ENCODE peak calls at places on chromosomes 11 and 22, in seven cellular contexts. One of them, this sample, is unnamed.

GRCh38 chr11:68818181-68818580 is 23.5 kb downstream of the CPT1A start:
- DNase-seq in AG04450: no peak
- DNase-seq in activated T-helper 1 cell treated with Interleukin-2 at 50 U/mL for 16 hours: no peak
- DNase-seq in NCI-H2081: no peak
- DNase-seq in stimulated activated CD4-positive, alpha-beta T cell treated with anti-CD3 and anti-CD28 coated beads, Interleukin-1b, Interleukin-23, amount 100 ng/mL, for 1 hour: no peak
- DNase-seq in activated naive CD8-positive, alpha-beta T cell treated with anti-CD3 and anti-CD28 coated beads, Interleukin-2, amount 10 ng/mL, durations not matched to agents 7 days and 5 days: no peak
- DNase-seq in stimulated activated effector memory CD8-positive, alpha-beta T cell treated with anti-CD3 and anti-CD28 coated beads, Interleukin-12 subunit alpha, Interleukin-12 subunit beta, amount 100 ng/mL, for 72 hours: no peak
- DNase-seq in this sample: no peak

GRCh38 chr11:35418282-35418846 is 994 bp downstream of the SLC1A2 start:
- DNase-seq in NCI-H2081: no peak
- DNase-seq in stimulated activated effector memory CD8-positive, alpha-beta T cell treated with anti-CD3 and anti-CD28 coated beads, Interleukin-12 subunit alpha, Interleukin-12 subunit beta, amount 100 ng/mL, for 72 hours: no peak
- DNase-seq in activated T-helper 1 cell treated with Interleukin-2 at 50 U/mL for 16 hours: no peak
- DNase-seq in AG04450: no peak
- DNase-seq in activated naive CD8-positive, alpha-beta T cell treated with anti-CD3 and anti-CD28 coated beads, Interleukin-2, amount 10 ng/mL, durations not matched to agents 7 days and 5 days: no peak
- DNase-seq in stimulated activated CD4-positive, alpha-beta T cell treated with anti-CD3 and anti-CD28 coated beads, Interleukin-1b, Interleukin-23, amount 100 ng/mL, for 1 hour: no peak
- DNase-seq in this sample: no peak

GRCh38 chr22:36544107-36544620 is 15.2 kb upstream of the EIF3D start:
- DNase-seq in stimulated activated effector memory CD8-positive, alpha-beta T cell treated with anti-CD3 and anti-CD28 coated beads, Interleukin-12 subunit alpha, Interleukin-12 subunit beta, amount 100 ng/mL, for 72 hours: no peak
- DNase-seq in NCI-H2081: no peak
- DNase-seq in stimulated activated CD4-positive, alpha-beta T cell treated with anti-CD3 and anti-CD28 coated beads, Interleukin-1b, Interleukin-23, amount 100 ng/mL, for 1 hour: no peak
- DNase-seq in AG04450: no peak
- DNase-seq in activated naive CD8-positive, alpha-beta T cell treated with anti-CD3 and anti-CD28 coated beads, Interleukin-2, amount 10 ng/mL, durations not matched to agents 7 days and 5 days: no peak
- DNase-seq in activated T-helper 1 cell treated with Interleukin-2 at 50 U/mL for 16 hours: no peak
- DNase-seq in this sample: no peak

GRCh38 chr11:109914038-109914437 is 179.2 kb upstream of the ZC3H12C start:
- DNase-seq in stimulated activated effector memory CD8-positive, alpha-beta T cell treated with anti-CD3 and anti-CD28 coated beads, Interleukin-12 subunit alpha, Interleukin-12 subunit beta, amount 100 ng/mL, for 72 hours: no peak
- DNase-seq in stimulated activated CD4-positive, alpha-beta T cell treated with anti-CD3 and anti-CD28 coated beads, Interleukin-1b, Interleukin-23, amount 100 ng/mL, for 1 hour: no peak
- DNase-seq in AG04450: no peak
- DNase-seq in activated T-helper 1 cell treated with Interleukin-2 at 50 U/mL for 16 hours: no peak
- DNase-seq in NCI-H2081: no peak
- DNase-seq in activated naive CD8-positive, alpha-beta T cell treated with anti-CD3 and anti-CD28 coated beads, Interleukin-2, amount 10 ng/mL, durations not matched to agents 7 days and 5 days: no peak
- DNase-seq in this sample: no peak

GRCh38 chr11:10678106-10678505 is 15.4 kb downstream of the IRAG1 start:
- DNase-seq in NCI-H2081: no peak
- DNase-seq in activated T-helper 1 cell treated with Interleukin-2 at 50 U/mL for 16 hours: no peak
- DNase-seq in stimulated activated effector memory CD8-positive, alpha-beta T cell treated with anti-CD3 and anti-CD28 coated beads, Interleukin-12 subunit alpha, Interleukin-12 subunit beta, amount 100 ng/mL, for 72 hours: no peak
- DNase-seq in activated naive CD8-positive, alpha-beta T cell treated with anti-CD3 and anti-CD28 coated beads, Interleukin-2, amount 10 ng/mL, durations not matched to agents 7 days and 5 days: no peak
- DNase-seq in stimulated activated CD4-positive, alpha-beta T cell treated with anti-CD3 and anti-CD28 coated beads, Interleukin-1b, Interleukin-23, amount 100 ng/mL, for 1 hour: no peak
- DNase-seq in AG04450: no peak
- DNase-seq in this sample: no peak

GRCh38 chr11:75982309-75982708 is 167.3 kb downstream of the UVRAG start:
- DNase-seq in stimulated activated CD4-positive, alpha-beta T cell treated with anti-CD3 and anti-CD28 coated beads, Interleukin-1b, Interleukin-23, amount 100 ng/mL, for 1 hour: no peak
- DNase-seq in NCI-H2081: no peak
- DNase-seq in activated T-helper 1 cell treated with Interleukin-2 at 50 U/mL for 16 hours: no peak
- DNase-seq in activated naive CD8-positive, alpha-beta T cell treated with anti-CD3 and anti-CD28 coated beads, Interleukin-2, amount 10 ng/mL, durations not matched to agents 7 days and 5 days: no peak
- DNase-seq in stimulated activated effector memory CD8-positive, alpha-beta T cell treated with anti-CD3 and anti-CD28 coated beads, Interleukin-12 subunit alpha, Interleukin-12 subunit beta, amount 100 ng/mL, for 72 hours: no peak
- DNase-seq in AG04450: no peak
- DNase-seq in this sample: no peak

GRCh38 chr11:119720311-119720710 is 8.7 kb downstream of the NECTIN1 start:
- DNase-seq in NCI-H2081: no peak
- DNase-seq in activated T-helper 1 cell treated with Interleukin-2 at 50 U/mL for 16 hours: no peak
- DNase-seq in stimulated activated CD4-positive, alpha-beta T cell treated with anti-CD3 and anti-CD28 coated beads, Interleukin-1b, Interleukin-23, amount 100 ng/mL, for 1 hour: no peak
- DNase-seq in activated naive CD8-positive, alpha-beta T cell treated with anti-CD3 and anti-CD28 coated beads, Interleukin-2, amount 10 ng/mL, durations not matched to agents 7 days and 5 days: no peak
- DNase-seq in AG04450: no peak
- DNase-seq in stimulated activated effector memory CD8-positive, alpha-beta T cell treated with anti-CD3 and anti-CD28 coated beads, Interleukin-12 subunit alpha, Interleukin-12 subunit beta, amount 100 ng/mL, for 72 hours: no peak
- DNase-seq in this sample: no peak

GRCh38 chr11:66237867-66238266 is 30.6 kb upstream of the RAB1B start:
- DNase-seq in activated T-helper 1 cell treated with Interleukin-2 at 50 U/mL for 16 hours: no peak
- DNase-seq in AG04450: no peak
- DNase-seq in NCI-H2081: no peak
- DNase-seq in stimulated activated effector memory CD8-positive, alpha-beta T cell treated with anti-CD3 and anti-CD28 coated beads, Interleukin-12 subunit alpha, Interleukin-12 subunit beta, amount 100 ng/mL, for 72 hours: no peak
- DNase-seq in stimulated activated CD4-positive, alpha-beta T cell treated with anti-CD3 and anti-CD28 coated beads, Interleukin-1b, Interleukin-23, amount 100 ng/mL, for 1 hour: no peak
- DNase-seq in activated naive CD8-positive, alpha-beta T cell treated with anti-CD3 and anti-CD28 coated beads, Interleukin-2, amount 10 ng/mL, durations not matched to agents 7 days and 5 days: no peak
- DNase-seq in this sample: no peak

GRCh38 chr11:64674774-64675173 is 48.2 kb downstream of the NRXN2 start:
- DNase-seq in stimulated activated CD4-positive, alpha-beta T cell treated with anti-CD3 and anti-CD28 coated beads, Interleukin-1b, Interleukin-23, amount 100 ng/mL, for 1 hour: no peak
- DNase-seq in NCI-H2081: no peak
- DNase-seq in AG04450: no peak
- DNase-seq in activated naive CD8-positive, alpha-beta T cell treated with anti-CD3 and anti-CD28 coated beads, Interleukin-2, amount 10 ng/mL, durations not matched to agents 7 days and 5 days: no peak
- DNase-seq in activated T-helper 1 cell treated with Interleukin-2 at 50 U/mL for 16 hours: no peak
- DNase-seq in stimulated activated effector memory CD8-positive, alpha-beta T cell treated with anti-CD3 and anti-CD28 coated beads, Interleukin-12 subunit alpha, Interleukin-12 subunit beta, amount 100 ng/mL, for 72 hours: no peak
- DNase-seq in this sample: no peak

GRCh38 chr11:121452609-121453150 is at the start of gene SORL1-AS1:
- DNase-seq in stimulated activated CD4-positive, alpha-beta T cell treated with anti-CD3 and anti-CD28 coated beads, Interleukin-1b, Interleukin-23, amount 100 ng/mL, for 1 hour: no peak
- DNase-seq in AG04450: no peak
- DNase-seq in activated T-helper 1 cell treated with Interleukin-2 at 50 U/mL for 16 hours: peak
- DNase-seq in NCI-H2081: peak
- DNase-seq in activated naive CD8-positive, alpha-beta T cell treated with anti-CD3 and anti-CD28 coated beads, Interleukin-2, amount 10 ng/mL, durations not matched to agents 7 days and 5 days: no peak
- DNase-seq in stimulated activated effector memory CD8-positive, alpha-beta T cell treated with anti-CD3 and anti-CD28 coated beads, Interleukin-12 subunit alpha, Interleukin-12 subunit beta, amount 100 ng/mL, for 72 hours: peak
- DNase-seq in this sample: peak

GRCh38 chr11:110776091-110776490 is 63.9 kb upstream of the ARHGAP20 start:
- DNase-seq in NCI-H2081: no peak
- DNase-seq in AG04450: no peak
- DNase-seq in stimulated activated effector memory CD8-positive, alpha-beta T cell treated with anti-CD3 and anti-CD28 coated beads, Interleukin-12 subunit alpha, Interleukin-12 subunit beta, amount 100 ng/mL, for 72 hours: no peak
- DNase-seq in activated T-helper 1 cell treated with Interleukin-2 at 50 U/mL for 16 hours: no peak
- DNase-seq in activated naive CD8-positive, alpha-beta T cell treated with anti-CD3 and anti-CD28 coated beads, Interleukin-2, amount 10 ng/mL, durations not matched to agents 7 days and 5 days: no peak
- DNase-seq in stimulated activated CD4-positive, alpha-beta T cell treated with anti-CD3 and anti-CD28 coated beads, Interleukin-1b, Interleukin-23, amount 100 ng/mL, for 1 hour: no peak
- DNase-seq in this sample: no peak

GRCh38 chr22:39003165-39003638 is 10.9 kb upstream of the APOBEC3C start:
- DNase-seq in activated T-helper 1 cell treated with Interleukin-2 at 50 U/mL for 16 hours: peak
- DNase-seq in AG04450: peak
- DNase-seq in stimulated activated CD4-positive, alpha-beta T cell treated with anti-CD3 and anti-CD28 coated beads, Interleukin-1b, Interleukin-23, amount 100 ng/mL, for 1 hour: peak
- DNase-seq in stimulated activated effector memory CD8-positive, alpha-beta T cell treated with anti-CD3 and anti-CD28 coated beads, Interleukin-12 subunit alpha, Interleukin-12 subunit beta, amount 100 ng/mL, for 72 hours: peak
- DNase-seq in activated naive CD8-positive, alpha-beta T cell treated with anti-CD3 and anti-CD28 coated beads, Interleukin-2, amount 10 ng/mL, durations not matched to agents 7 days and 5 days: peak
- DNase-seq in NCI-H2081: no peak
- DNase-seq in this sample: peak

GRCh38 chr11:94151311-94151710 is 22.7 kb downstream of the PANX1 start:
- DNase-seq in AG04450: no peak
- DNase-seq in stimulated activated CD4-positive, alpha-beta T cell treated with anti-CD3 and anti-CD28 coated beads, Interleukin-1b, Interleukin-23, amount 100 ng/mL, for 1 hour: no peak
- DNase-seq in NCI-H2081: no peak
- DNase-seq in activated naive CD8-positive, alpha-beta T cell treated with anti-CD3 and anti-CD28 coated beads, Interleukin-2, amount 10 ng/mL, durations not matched to agents 7 days and 5 days: no peak
- DNase-seq in activated T-helper 1 cell treated with Interleukin-2 at 50 U/mL for 16 hours: no peak
- DNase-seq in stimulated activated effector memory CD8-positive, alpha-beta T cell treated with anti-CD3 and anti-CD28 coated beads, Interleukin-12 subunit alpha, Interleukin-12 subunit beta, amount 100 ng/mL, for 72 hours: no peak
- DNase-seq in this sample: no peak

GRCh38 chr11:98728421-98728820 is 292.3 kb upstream of the CNTN5 start:
- DNase-seq in NCI-H2081: no peak
- DNase-seq in stimulated activated effector memory CD8-positive, alpha-beta T cell treated with anti-CD3 and anti-CD28 coated beads, Interleukin-12 subunit alpha, Interleukin-12 subunit beta, amount 100 ng/mL, for 72 hours: no peak
- DNase-seq in activated naive CD8-positive, alpha-beta T cell treated with anti-CD3 and anti-CD28 coated beads, Interleukin-2, amount 10 ng/mL, durations not matched to agents 7 days and 5 days: no peak
- DNase-seq in activated T-helper 1 cell treated with Interleukin-2 at 50 U/mL for 16 hours: no peak
- DNase-seq in AG04450: no peak
- DNase-seq in stimulated activated CD4-positive, alpha-beta T cell treated with anti-CD3 and anti-CD28 coated beads, Interleukin-1b, Interleukin-23, amount 100 ng/mL, for 1 hour: no peak
- DNase-seq in this sample: no peak

GRCh38 chr22:22026157-22026831 is 43.7 kb upstream of the TOP3B start:
- DNase-seq in stimulated activated effector memory CD8-positive, alpha-beta T cell treated with anti-CD3 and anti-CD28 coated beads, Interleukin-12 subunit alpha, Interleukin-12 subunit beta, amount 100 ng/mL, for 72 hours: peak
- DNase-seq in activated T-helper 1 cell treated with Interleukin-2 at 50 U/mL for 16 hours: no peak
- DNase-seq in stimulated activated CD4-positive, alpha-beta T cell treated with anti-CD3 and anti-CD28 coated beads, Interleukin-1b, Interleukin-23, amount 100 ng/mL, for 1 hour: no peak
- DNase-seq in NCI-H2081: no peak
- DNase-seq in activated naive CD8-positive, alpha-beta T cell treated with anti-CD3 and anti-CD28 coated beads, Interleukin-2, amount 10 ng/mL, durations not matched to agents 7 days and 5 days: no peak
- DNase-seq in AG04450: no peak
- DNase-seq in this sample: no peak

GRCh38 chr11:130106381-130106780 is 36.7 kb downstream of the APLP2 start:
- DNase-seq in activated T-helper 1 cell treated with Interleukin-2 at 50 U/mL for 16 hours: no peak
- DNase-seq in NCI-H2081: no peak
- DNase-seq in stimulated activated effector memory CD8-positive, alpha-beta T cell treated with anti-CD3 and anti-CD28 coated beads, Interleukin-12 subunit alpha, Interleukin-12 subunit beta, amount 100 ng/mL, for 72 hours: no peak
- DNase-seq in AG04450: no peak
- DNase-seq in activated naive CD8-positive, alpha-beta T cell treated with anti-CD3 and anti-CD28 coated beads, Interleukin-2, amount 10 ng/mL, durations not matched to agents 7 days and 5 days: no peak
- DNase-seq in stimulated activated CD4-positive, alpha-beta T cell treated with anti-CD3 and anti-CD28 coated beads, Interleukin-1b, Interleukin-23, amount 100 ng/mL, for 1 hour: no peak
- DNase-seq in this sample: no peak

GRCh38 chr22:44063462-44064371 is 39.6 kb downstream of the PARVB start:
- DNase-seq in AG04450: no peak
- DNase-seq in stimulated activated effector memory CD8-positive, alpha-beta T cell treated with anti-CD3 and anti-CD28 coated beads, Interleukin-12 subunit alpha, Interleukin-12 subunit beta, amount 100 ng/mL, for 72 hours: no peak
- DNase-seq in activated naive CD8-positive, alpha-beta T cell treated with anti-CD3 and anti-CD28 coated beads, Interleukin-2, amount 10 ng/mL, durations not matched to agents 7 days and 5 days: no peak
- DNase-seq in NCI-H2081: no peak
- DNase-seq in activated T-helper 1 cell treated with Interleukin-2 at 50 U/mL for 16 hours: no peak
- DNase-seq in stimulated activated CD4-positive, alpha-beta T cell treated with anti-CD3 and anti-CD28 coated beads, Interleukin-1b, Interleukin-23, amount 100 ng/mL, for 1 hour: no peak
- DNase-seq in this sample: no peak

GRCh38 chr22:41526802-41527799 is 17.2 kb downstream of the POLR3H start:
- DNase-seq in NCI-H2081: no peak
- DNase-seq in activated naive CD8-positive, alpha-beta T cell treated with anti-CD3 and anti-CD28 coated beads, Interleukin-2, amount 10 ng/mL, durations not matched to agents 7 days and 5 days: peak
- DNase-seq in stimulated activated effector memory CD8-positive, alpha-beta T cell treated with anti-CD3 and anti-CD28 coated beads, Interleukin-12 subunit alpha, Interleukin-12 subunit beta, amount 100 ng/mL, for 72 hours: peak
- DNase-seq in AG04450: no peak
- DNase-seq in stimulated activated CD4-positive, alpha-beta T cell treated with anti-CD3 and anti-CD28 coated beads, Interleukin-1b, Interleukin-23, amount 100 ng/mL, for 1 hour: peak
- DNase-seq in activated T-helper 1 cell treated with Interleukin-2 at 50 U/mL for 16 hours: peak
- DNase-seq in this sample: peak

GRCh38 chr11:45211732-45212131 is 65.3 kb downstream of the PRDM11 start:
- DNase-seq in activated T-helper 1 cell treated with Interleukin-2 at 50 U/mL for 16 hours: no peak
- DNase-seq in stimulated activated CD4-positive, alpha-beta T cell treated with anti-CD3 and anti-CD28 coated beads, Interleukin-1b, Interleukin-23, amount 100 ng/mL, for 1 hour: no peak
- DNase-seq in NCI-H2081: no peak
- DNase-seq in activated naive CD8-positive, alpha-beta T cell treated with anti-CD3 and anti-CD28 coated beads, Interleukin-2, amount 10 ng/mL, durations not matched to agents 7 days and 5 days: no peak
- DNase-seq in stimulated activated effector memory CD8-positive, alpha-beta T cell treated with anti-CD3 and anti-CD28 coated beads, Interleukin-12 subunit alpha, Interleukin-12 subunit beta, amount 100 ng/mL, for 72 hours: no peak
- DNase-seq in AG04450: no peak
- DNase-seq in this sample: no peak

GRCh38 chr11:128714881-128715280 is 21.0 kb downstream of the FLI1 start:
- DNase-seq in activated naive CD8-positive, alpha-beta T cell treated with anti-CD3 and anti-CD28 coated beads, Interleukin-2, amount 10 ng/mL, durations not matched to agents 7 days and 5 days: no peak
- DNase-seq in activated T-helper 1 cell treated with Interleukin-2 at 50 U/mL for 16 hours: no peak
- DNase-seq in NCI-H2081: no peak
- DNase-seq in stimulated activated effector memory CD8-positive, alpha-beta T cell treated with anti-CD3 and anti-CD28 coated beads, Interleukin-12 subunit alpha, Interleukin-12 subunit beta, amount 100 ng/mL, for 72 hours: no peak
- DNase-seq in stimulated activated CD4-positive, alpha-beta T cell treated with anti-CD3 and anti-CD28 coated beads, Interleukin-1b, Interleukin-23, amount 100 ng/mL, for 1 hour: no peak
- DNase-seq in AG04450: peak
- DNase-seq in this sample: no peak

GRCh38 chr22:29503811-29504372 is 23.9 kb downstream of the NEFH start:
- DNase-seq in stimulated activated effector memory CD8-positive, alpha-beta T cell treated with anti-CD3 and anti-CD28 coated beads, Interleukin-12 subunit alpha, Interleukin-12 subunit beta, amount 100 ng/mL, for 72 hours: no peak
- DNase-seq in stimulated activated CD4-positive, alpha-beta T cell treated with anti-CD3 and anti-CD28 coated beads, Interleukin-1b, Interleukin-23, amount 100 ng/mL, for 1 hour: no peak
- DNase-seq in NCI-H2081: no peak
- DNase-seq in AG04450: peak
- DNase-seq in activated T-helper 1 cell treated with Interleukin-2 at 50 U/mL for 16 hours: no peak
- DNase-seq in activated naive CD8-positive, alpha-beta T cell treated with anti-CD3 and anti-CD28 coated beads, Interleukin-2, amount 10 ng/mL, durations not matched to agents 7 days and 5 days: no peak
- DNase-seq in this sample: no peak

GRCh38 chr11:57476883-57477506 is 16.7 kb downstream of the RTN4RL2 start:
- DNase-seq in activated naive CD8-positive, alpha-beta T cell treated with anti-CD3 and anti-CD28 coated beads, Interleukin-2, amount 10 ng/mL, durations not matched to agents 7 days and 5 days: no peak
- DNase-seq in activated T-helper 1 cell treated with Interleukin-2 at 50 U/mL for 16 hours: no peak
- DNase-seq in stimulated activated effector memory CD8-positive, alpha-beta T cell treated with anti-CD3 and anti-CD28 coated beads, Interleukin-12 subunit alpha, Interleukin-12 subunit beta, amount 100 ng/mL, for 72 hours: peak
- DNase-seq in NCI-H2081: no peak
- DNase-seq in AG04450: no peak
- DNase-seq in stimulated activated CD4-positive, alpha-beta T cell treated with anti-CD3 and anti-CD28 coated beads, Interleukin-1b, Interleukin-23, amount 100 ng/mL, for 1 hour: no peak
- DNase-seq in this sample: peak

GRCh38 chr11:27330633-27331270 is 32.3 kb downstream of the CCDC34 start:
- DNase-seq in stimulated activated CD4-positive, alpha-beta T cell treated with anti-CD3 and anti-CD28 coated beads, Interleukin-1b, Interleukin-23, amount 100 ng/mL, for 1 hour: no peak
- DNase-seq in AG04450: no peak
- DNase-seq in activated naive CD8-positive, alpha-beta T cell treated with anti-CD3 and anti-CD28 coated beads, Interleukin-2, amount 10 ng/mL, durations not matched to agents 7 days and 5 days: no peak
- DNase-seq in NCI-H2081: no peak
- DNase-seq in activated T-helper 1 cell treated with Interleukin-2 at 50 U/mL for 16 hours: no peak
- DNase-seq in stimulated activated effector memory CD8-positive, alpha-beta T cell treated with anti-CD3 and anti-CD28 coated beads, Interleukin-12 subunit alpha, Interleukin-12 subunit beta, amount 100 ng/mL, for 72 hours: no peak
- DNase-seq in this sample: no peak

GRCh38 chr11:79381036-79381435 is 59.8 kb downstream of the TENM4 start:
- DNase-seq in activated naive CD8-positive, alpha-beta T cell treated with anti-CD3 and anti-CD28 coated beads, Interleukin-2, amount 10 ng/mL, durations not matched to agents 7 days and 5 days: no peak
- DNase-seq in stimulated activated CD4-positive, alpha-beta T cell treated with anti-CD3 and anti-CD28 coated beads, Interleukin-1b, Interleukin-23, amount 100 ng/mL, for 1 hour: no peak
- DNase-seq in NCI-H2081: no peak
- DNase-seq in AG04450: no peak
- DNase-seq in stimulated activated effector memory CD8-positive, alpha-beta T cell treated with anti-CD3 and anti-CD28 coated beads, Interleukin-12 subunit alpha, Interleukin-12 subunit beta, amount 100 ng/mL, for 72 hours: no peak
- DNase-seq in activated T-helper 1 cell treated with Interleukin-2 at 50 U/mL for 16 hours: no peak
- DNase-seq in this sample: no peak

GRCh38 chr22:48702573-48703264 is 1125.0 kb downstream of the BRD1 start:
- DNase-seq in activated T-helper 1 cell treated with Interleukin-2 at 50 U/mL for 16 hours: no peak
- DNase-seq in AG04450: no peak
- DNase-seq in activated naive CD8-positive, alpha-beta T cell treated with anti-CD3 and anti-CD28 coated beads, Interleukin-2, amount 10 ng/mL, durations not matched to agents 7 days and 5 days: no peak
- DNase-seq in NCI-H2081: no peak
- DNase-seq in stimulated activated effector memory CD8-positive, alpha-beta T cell treated with anti-CD3 and anti-CD28 coated beads, Interleukin-12 subunit alpha, Interleukin-12 subunit beta, amount 100 ng/mL, for 72 hours: no peak
- DNase-seq in stimulated activated CD4-positive, alpha-beta T cell treated with anti-CD3 and anti-CD28 coated beads, Interleukin-1b, Interleukin-23, amount 100 ng/mL, for 1 hour: no peak
- DNase-seq in this sample: no peak

GRCh38 chr11:101096036-101096704 is 33.4 kb downstream of the PGR start:
- DNase-seq in stimulated activated effector memory CD8-positive, alpha-beta T cell treated with anti-CD3 and anti-CD28 coated beads, Interleukin-12 subunit alpha, Interleukin-12 subunit beta, amount 100 ng/mL, for 72 hours: no peak
- DNase-seq in activated naive CD8-positive, alpha-beta T cell treated with anti-CD3 and anti-CD28 coated beads, Interleukin-2, amount 10 ng/mL, durations not matched to agents 7 days and 5 days: no peak
- DNase-seq in AG04450: no peak
- DNase-seq in NCI-H2081: no peak
- DNase-seq in activated T-helper 1 cell treated with Interleukin-2 at 50 U/mL for 16 hours: no peak
- DNase-seq in stimulated activated CD4-positive, alpha-beta T cell treated with anti-CD3 and anti-CD28 coated beads, Interleukin-1b, Interleukin-23, amount 100 ng/mL, for 1 hour: no peak
- DNase-seq in this sample: no peak

GRCh38 chr11:65059523-65059922 is 1.2 kb upstream of the NAALADL1 start:
- DNase-seq in NCI-H2081: no peak
- DNase-seq in stimulated activated effector memory CD8-positive, alpha-beta T cell treated with anti-CD3 and anti-CD28 coated beads, Interleukin-12 subunit alpha, Interleukin-12 subunit beta, amount 100 ng/mL, for 72 hours: no peak
- DNase-seq in AG04450: no peak
- DNase-seq in activated naive CD8-positive, alpha-beta T cell treated with anti-CD3 and anti-CD28 coated beads, Interleukin-2, amount 10 ng/mL, durations not matched to agents 7 days and 5 days: no peak
- DNase-seq in activated T-helper 1 cell treated with Interleukin-2 at 50 U/mL for 16 hours: no peak
- DNase-seq in stimulated activated CD4-positive, alpha-beta T cell treated with anti-CD3 and anti-CD28 coated beads, Interleukin-1b, Interleukin-23, amount 100 ng/mL, for 1 hour: no peak
- DNase-seq in this sample: no peak

GRCh38 chr22:49951986-49952896 is 8.3 kb upstream of the PIM3 start:
- DNase-seq in AG04450: peak
- DNase-seq in activated naive CD8-positive, alpha-beta T cell treated with anti-CD3 and anti-CD28 coated beads, Interleukin-2, amount 10 ng/mL, durations not matched to agents 7 days and 5 days: no peak
- DNase-seq in stimulated activated effector memory CD8-positive, alpha-beta T cell treated with anti-CD3 and anti-CD28 coated beads, Interleukin-12 subunit alpha, Interleukin-12 subunit beta, amount 100 ng/mL, for 72 hours: no peak
- DNase-seq in stimulated activated CD4-positive, alpha-beta T cell treated with anti-CD3 and anti-CD28 coated beads, Interleukin-1b, Interleukin-23, amount 100 ng/mL, for 1 hour: no peak
- DNase-seq in NCI-H2081: no peak
- DNase-seq in activated T-helper 1 cell treated with Interleukin-2 at 50 U/mL for 16 hours: no peak
- DNase-seq in this sample: peak

GRCh38 chr22:40070701-40071100 is 75.9 kb downstream of the FAM83F start:
- DNase-seq in NCI-H2081: no peak
- DNase-seq in AG04450: no peak
- DNase-seq in activated T-helper 1 cell treated with Interleukin-2 at 50 U/mL for 16 hours: no peak
- DNase-seq in stimulated activated effector memory CD8-positive, alpha-beta T cell treated with anti-CD3 and anti-CD28 coated beads, Interleukin-12 subunit alpha, Interleukin-12 subunit beta, amount 100 ng/mL, for 72 hours: no peak
- DNase-seq in stimulated activated CD4-positive, alpha-beta T cell treated with anti-CD3 and anti-CD28 coated beads, Interleukin-1b, Interleukin-23, amount 100 ng/mL, for 1 hour: no peak
- DNase-seq in activated naive CD8-positive, alpha-beta T cell treated with anti-CD3 and anti-CD28 coated beads, Interleukin-2, amount 10 ng/mL, durations not matched to agents 7 days and 5 days: no peak
- DNase-seq in this sample: no peak

GRCh38 chr11:795638-796564 is 2.2 kb downstream of the SLC25A22 start:
- DNase-seq in AG04450: peak
- DNase-seq in stimulated activated CD4-positive, alpha-beta T cell treated with anti-CD3 and anti-CD28 coated beads, Interleukin-1b, Interleukin-23, amount 100 ng/mL, for 1 hour: peak
- DNase-seq in stimulated activated effector memory CD8-positive, alpha-beta T cell treated with anti-CD3 and anti-CD28 coated beads, Interleukin-12 subunit alpha, Interleukin-12 subunit beta, amount 100 ng/mL, for 72 hours: peak
- DNase-seq in NCI-H2081: peak
- DNase-seq in activated naive CD8-positive, alpha-beta T cell treated with anti-CD3 and anti-CD28 coated beads, Interleukin-2, amount 10 ng/mL, durations not matched to agents 7 days and 5 days: peak
- DNase-seq in activated T-helper 1 cell treated with Interleukin-2 at 50 U/mL for 16 hours: peak
- DNase-seq in this sample: no peak

GRCh38 chr11:109016724-109017123 is 351.9 kb downstream of the DDX10 start:
- DNase-seq in NCI-H2081: no peak
- DNase-seq in stimulated activated CD4-positive, alpha-beta T cell treated with anti-CD3 and anti-CD28 coated beads, Interleukin-1b, Interleukin-23, amount 100 ng/mL, for 1 hour: no peak
- DNase-seq in activated naive CD8-positive, alpha-beta T cell treated with anti-CD3 and anti-CD28 coated beads, Interleukin-2, amount 10 ng/mL, durations not matched to agents 7 days and 5 days: no peak
- DNase-seq in AG04450: no peak
- DNase-seq in activated T-helper 1 cell treated with Interleukin-2 at 50 U/mL for 16 hours: no peak
- DNase-seq in stimulated activated effector memory CD8-positive, alpha-beta T cell treated with anti-CD3 and anti-CD28 coated beads, Interleukin-12 subunit alpha, Interleukin-12 subunit beta, amount 100 ng/mL, for 72 hours: no peak
- DNase-seq in this sample: no peak

GRCh38 chr11:75598900-75599299 is 36.8 kb downstream of the SERPINH1 start:
- DNase-seq in stimulated activated CD4-positive, alpha-beta T cell treated with anti-CD3 and anti-CD28 coated beads, Interleukin-1b, Interleukin-23, amount 100 ng/mL, for 1 hour: no peak
- DNase-seq in stimulated activated effector memory CD8-positive, alpha-beta T cell treated with anti-CD3 and anti-CD28 coated beads, Interleukin-12 subunit alpha, Interleukin-12 subunit beta, amount 100 ng/mL, for 72 hours: no peak
- DNase-seq in activated naive CD8-positive, alpha-beta T cell treated with anti-CD3 and anti-CD28 coated beads, Interleukin-2, amount 10 ng/mL, durations not matched to agents 7 days and 5 days: no peak
- DNase-seq in NCI-H2081: no peak
- DNase-seq in activated T-helper 1 cell treated with Interleukin-2 at 50 U/mL for 16 hours: no peak
- DNase-seq in AG04450: no peak
- DNase-seq in this sample: no peak

GRCh38 chr11:43691332-43691731 is 10.8 kb downstream of the HSD17B12 start:
- DNase-seq in NCI-H2081: no peak
- DNase-seq in AG04450: no peak
- DNase-seq in stimulated activated CD4-positive, alpha-beta T cell treated with anti-CD3 and anti-CD28 coated beads, Interleukin-1b, Interleukin-23, amount 100 ng/mL, for 1 hour: no peak
- DNase-seq in activated naive CD8-positive, alpha-beta T cell treated with anti-CD3 and anti-CD28 coated beads, Interleukin-2, amount 10 ng/mL, durations not matched to agents 7 days and 5 days: no peak
- DNase-seq in activated T-helper 1 cell treated with Interleukin-2 at 50 U/mL for 16 hours: no peak
- DNase-seq in stimulated activated effector memory CD8-positive, alpha-beta T cell treated with anti-CD3 and anti-CD28 coated beads, Interleukin-12 subunit alpha, Interleukin-12 subunit beta, amount 100 ng/mL, for 72 hours: no peak
- DNase-seq in this sample: no peak

GRCh38 chr11:65434667-65435179 is 12.1 kb downstream of the NEAT1 start:
- DNase-seq in AG04450: no peak
- DNase-seq in stimulated activated effector memory CD8-positive, alpha-beta T cell treated with anti-CD3 and anti-CD28 coated beads, Interleukin-12 subunit alpha, Interleukin-12 subunit beta, amount 100 ng/mL, for 72 hours: no peak
- DNase-seq in activated T-helper 1 cell treated with Interleukin-2 at 50 U/mL for 16 hours: no peak
- DNase-seq in stimulated activated CD4-positive, alpha-beta T cell treated with anti-CD3 and anti-CD28 coated beads, Interleukin-1b, Interleukin-23, amount 100 ng/mL, for 1 hour: no peak
- DNase-seq in NCI-H2081: peak
- DNase-seq in activated naive CD8-positive, alpha-beta T cell treated with anti-CD3 and anti-CD28 coated beads, Interleukin-2, amount 10 ng/mL, durations not matched to agents 7 days and 5 days: no peak
- DNase-seq in this sample: no peak

This sample was measured in HuH-7.5.